ENCODE peak calls at places on chromosomes 7 and 10, in seven cellular contexts. One of them, this sample, is unnamed.

GRCh38 chr10:71078454-71079145 is 133.8 kb upstream of the UNC5B start:
- DNase-seq in neuronal stem cell: no peak
- DNase-seq in HCT116: no peak
- DNase-seq in GM23338: no peak
- DNase-seq in PC-3: no peak
- DNase-seq in K562: no peak
- DNase-seq in fibroblast of lung: no peak
- DNase-seq in this sample: no peak

GRCh38 chr7:140966561-140967234 is 42.0 kb upstream of the BRAF start:
- DNase-seq in GM23338: peak
- DNase-seq in neuronal stem cell: no peak
- DNase-seq in fibroblast of lung: no peak
- DNase-seq in HCT116: no peak
- DNase-seq in PC-3: no peak
- DNase-seq in K562: no peak
- DNase-seq in this sample: no peak

GRCh38 chr10:28375399-28376354 is 72.8 kb upstream of the MPP7 start:
- DNase-seq in fibroblast of lung: peak
- DNase-seq in GM23338: peak
- DNase-seq in neuronal stem cell: no peak
- DNase-seq in PC-3: peak
- DNase-seq in K562: no peak
- DNase-seq in HCT116: peak
- DNase-seq in this sample: no peak

GRCh38 chr7:32227746-32228145 is 157.5 kb upstream of the PDE1C start:
- DNase-seq in K562: no peak
- DNase-seq in GM23338: no peak
- DNase-seq in PC-3: no peak
- DNase-seq in fibroblast of lung: no peak
- DNase-seq in neuronal stem cell: no peak
- DNase-seq in HCT116: no peak
- DNase-seq in this sample: no peak

GRCh38 chr7:123655614-123656013 is at the start of gene LMOD2:
- DNase-seq in GM23338: no peak
- DNase-seq in PC-3: no peak
- DNase-seq in HCT116: no peak
- DNase-seq in K562: no peak
- DNase-seq in fibroblast of lung: no peak
- DNase-seq in neuronal stem cell: no peak
- DNase-seq in this sample: no peak

GRCh38 chr7:76234931-76235441 is 33.3 kb downstream of the SRRM3 start:
- DNase-seq in HCT116: peak
- DNase-seq in K562: peak
- DNase-seq in fibroblast of lung: peak
- DNase-seq in GM23338: peak
- DNase-seq in PC-3: peak
- DNase-seq in neuronal stem cell: peak
- DNase-seq in this sample: peak

GRCh38 chr10:93028881-93029280 is 31.7 kb upstream of the CYP26C1 start:
- DNase-seq in HCT116: peak
- DNase-seq in K562: no peak
- DNase-seq in fibroblast of lung: peak
- DNase-seq in GM23338: no peak
- DNase-seq in neuronal stem cell: no peak
- DNase-seq in PC-3: peak
- DNase-seq in this sample: no peak

GRCh38 chr10:14740684-14741247 is 33.9 kb downstream of the FAM107B start:
- DNase-seq in PC-3: no peak
- DNase-seq in GM23338: no peak
- DNase-seq in neuronal stem cell: no peak
- DNase-seq in HCT116: no peak
- DNase-seq in K562: no peak
- DNase-seq in fibroblast of lung: no peak
- DNase-seq in this sample: peak

GRCh38 chr10:104318810-104319684 is 19.2 kb downstream of the ITPRIP start:
- DNase-seq in PC-3: no peak
- DNase-seq in HCT116: no peak
- DNase-seq in neuronal stem cell: no peak
- DNase-seq in fibroblast of lung: peak
- DNase-seq in GM23338: no peak
- DNase-seq in K562: no peak
- DNase-seq in this sample: no peak

GRCh38 chr7:31772211-31772610 is 85.2 kb downstream of the PPP1R17 start:
- DNase-seq in K562: no peak
- DNase-seq in HCT116: no peak
- DNase-seq in GM23338: no peak
- DNase-seq in PC-3: no peak
- DNase-seq in neuronal stem cell: no peak
- DNase-seq in fibroblast of lung: no peak
- DNase-seq in this sample: no peak

GRCh38 chr7:123352957-123353356 is 153.2 kb upstream of the SLC13A1 start:
- DNase-seq in PC-3: peak
- DNase-seq in K562: no peak
- DNase-seq in neuronal stem cell: no peak
- DNase-seq in HCT116: no peak
- DNase-seq in fibroblast of lung: peak
- DNase-seq in GM23338: no peak
- DNase-seq in this sample: no peak

GRCh38 chr10:100304414-100304813 is 17.9 kb upstream of the BLOC1S2 start:
- DNase-seq in PC-3: no peak
- DNase-seq in fibroblast of lung: no peak
- DNase-seq in HCT116: no peak
- DNase-seq in neuronal stem cell: no peak
- DNase-seq in GM23338: no peak
- DNase-seq in K562: no peak
- DNase-seq in this sample: no peak

GRCh38 chr10:27369832-27370231 is 129.2 kb upstream of the ACBD5 start:
- DNase-seq in HCT116: no peak
- DNase-seq in GM23338: peak
- DNase-seq in PC-3: peak
- DNase-seq in K562: no peak
- DNase-seq in neuronal stem cell: no peak
- DNase-seq in fibroblast of lung: peak
- DNase-seq in this sample: peak

GRCh38 chr10:114500643-114501042 is 96.3 kb upstream of the AFAP1L2 start:
- DNase-seq in HCT116: no peak
- DNase-seq in fibroblast of lung: no peak
- DNase-seq in GM23338: no peak
- DNase-seq in K562: no peak
- DNase-seq in neuronal stem cell: no peak
- DNase-seq in PC-3: no peak
- DNase-seq in this sample: no peak

GRCh38 chr7:112009081-112009480 is 197.1 kb downstream of the DOCK4 start:
- DNase-seq in neuronal stem cell: no peak
- DNase-seq in K562: no peak
- DNase-seq in PC-3: peak
- DNase-seq in fibroblast of lung: peak
- DNase-seq in HCT116: no peak
- DNase-seq in GM23338: no peak
- DNase-seq in this sample: no peak

GRCh38 chr7:74033372-74034311 is 5.7 kb downstream of the ELN start:
- DNase-seq in HCT116: no peak
- DNase-seq in PC-3: no peak
- DNase-seq in K562: peak
- DNase-seq in fibroblast of lung: peak
- DNase-seq in neuronal stem cell: no peak
- DNase-seq in GM23338: no peak
- DNase-seq in this sample: no peak

GRCh38 chr10:6070647-6071046 is 8.5 kb upstream of the IL2RA start:
- DNase-seq in PC-3: no peak
- DNase-seq in fibroblast of lung: no peak
- DNase-seq in HCT116: no peak
- DNase-seq in neuronal stem cell: no peak
- DNase-seq in GM23338: no peak
- DNase-seq in K562: no peak
- DNase-seq in this sample: no peak

GRCh38 chr10:124741281-124741921 is 2.8 kb downstream of the FAM53B start:
- DNase-seq in neuronal stem cell: peak
- DNase-seq in PC-3: peak
- DNase-seq in GM23338: peak
- DNase-seq in HCT116: peak
- DNase-seq in K562: peak
- DNase-seq in fibroblast of lung: peak
- DNase-seq in this sample: peak

GRCh38 chr10:14508725-14509124 is 178.0 kb upstream of the FRMD4A start:
- DNase-seq in HCT116: no peak
- DNase-seq in PC-3: no peak
- DNase-seq in fibroblast of lung: no peak
- DNase-seq in GM23338: no peak
- DNase-seq in K562: no peak
- DNase-seq in neuronal stem cell: no peak
- DNase-seq in this sample: no peak

GRCh38 chr7:157136372-157136771 is 2.4 kb upstream of the UBE3C start:
- DNase-seq in PC-3: peak
- DNase-seq in neuronal stem cell: no peak
- DNase-seq in HCT116: no peak
- DNase-seq in GM23338: peak
- DNase-seq in fibroblast of lung: peak
- DNase-seq in K562: no peak
- DNase-seq in this sample: peak

DNA sequence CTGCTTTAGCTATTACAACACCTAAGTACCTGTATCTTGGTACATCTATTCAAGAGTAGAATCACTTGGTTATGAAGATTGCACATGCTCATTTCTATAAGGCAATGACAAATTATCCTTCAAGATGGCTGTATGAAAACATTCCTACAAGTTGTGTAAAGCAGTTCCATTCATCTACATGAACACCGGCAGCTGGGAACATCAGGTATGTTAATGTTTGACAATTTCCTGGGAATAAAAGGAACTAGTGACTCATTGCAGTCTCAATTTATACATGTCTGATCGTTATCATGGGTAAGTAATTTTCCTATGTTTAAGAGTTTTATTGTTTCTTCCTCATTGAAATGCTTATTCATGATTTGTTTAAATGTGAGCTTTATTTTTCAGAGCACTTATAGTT is 203.2 kb upstream of the SEMA3E start:
- DNase-seq in fibroblast of lung: no peak
- DNase-seq in K562: no peak
- DNase-seq in PC-3: peak
- DNase-seq in HCT116: no peak
- DNase-seq in GM23338: no peak
- DNase-seq in neuronal stem cell: no peak
- DNase-seq in this sample: no peak
- H2AFZ ChIP-seq in fibroblast of lung: no peak
- H2AFZ ChIP-seq in K562: no peak
- H2AFZ ChIP-seq in PC-3: no peak
- H2AFZ ChIP-seq in HCT116: peak
- H2AFZ ChIP-seq in GM23338: no peak
- H2AFZ ChIP-seq in neuronal stem cell: no peak
- H2AFZ ChIP-seq in this sample: no peak

DNA sequence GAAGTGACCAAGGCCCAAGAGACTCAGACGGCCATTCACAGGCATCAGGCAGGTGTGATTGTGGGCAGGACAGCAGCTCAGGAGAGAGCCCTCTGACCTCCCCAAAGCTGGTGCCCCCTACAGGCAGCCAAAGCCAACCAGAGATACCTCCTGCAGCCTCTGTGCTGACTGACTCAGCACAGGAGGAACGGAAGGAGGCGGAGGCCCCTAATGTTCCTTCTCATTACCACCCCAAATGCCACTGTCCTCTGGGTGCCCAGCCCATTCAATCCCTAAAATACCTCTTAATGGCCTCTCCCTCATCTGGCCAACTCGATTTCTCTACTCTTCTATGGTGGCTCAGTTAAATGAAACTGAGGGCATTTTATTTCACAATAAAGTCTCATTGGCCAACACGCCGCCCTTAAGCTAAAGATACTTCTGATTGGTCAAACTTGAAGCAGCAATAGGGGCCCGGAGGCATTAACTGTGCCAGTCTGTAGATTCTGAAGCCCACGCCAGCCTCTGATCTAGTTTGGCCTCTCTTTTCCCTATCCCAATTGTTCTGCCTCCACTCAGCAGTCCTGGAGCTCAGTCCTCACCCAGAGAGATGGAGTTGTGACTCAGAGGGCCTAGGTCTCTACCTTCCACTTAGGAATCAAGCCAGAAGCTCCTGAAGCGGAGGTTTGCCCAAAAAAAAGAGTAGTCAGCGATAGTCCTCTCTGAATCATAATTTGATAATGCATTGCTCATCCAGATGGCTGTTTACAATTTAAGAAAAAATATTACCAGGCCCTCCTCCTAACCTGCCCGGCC is 1.2 kb downstream of the CYREN start:
- DNase-seq in K562: peak
- DNase-seq in neuronal stem cell: peak
- DNase-seq in GM23338: peak
- DNase-seq in fibroblast of lung: no peak
- DNase-seq in HCT116: peak
- DNase-seq in PC-3: peak
- DNase-seq in this sample: peak
- H2AFZ ChIP-seq in K562: peak
- H2AFZ ChIP-seq in neuronal stem cell: peak
- H2AFZ ChIP-seq in GM23338: no peak
- H2AFZ ChIP-seq in fibroblast of lung: no peak
- H2AFZ ChIP-seq in HCT116: no peak
- H2AFZ ChIP-seq in PC-3: peak
- H2AFZ ChIP-seq in this sample: no peak

GRCh38 chr10:121262774-121263406 is 335.4 kb downstream of the FGFR2 start:
- DNase-seq in neuronal stem cell: no peak
- DNase-seq in K562: no peak
- DNase-seq in HCT116: no peak
- DNase-seq in fibroblast of lung: no peak
- DNase-seq in PC-3: no peak
- DNase-seq in GM23338: no peak
- DNase-seq in this sample: no peak
- H2AFZ ChIP-seq in neuronal stem cell: no peak
- H2AFZ ChIP-seq in K562: no peak
- H2AFZ ChIP-seq in HCT116: no peak
- H2AFZ ChIP-seq in fibroblast of lung: no peak
- H2AFZ ChIP-seq in PC-3: no peak
- H2AFZ ChIP-seq in GM23338: no peak
- H2AFZ ChIP-seq in this sample: no peak

GRCh38 chr7:130829415-130829814 is 95.4 kb upstream of the KLF14 start:
- DNase-seq in fibroblast of lung: no peak
- DNase-seq in neuronal stem cell: no peak
- DNase-seq in PC-3: no peak
- DNase-seq in HCT116: no peak
- DNase-seq in GM23338: no peak
- DNase-seq in K562: no peak
- DNase-seq in this sample: no peak

GRCh38 chr7:130831322-130831721 is 97.3 kb upstream of the KLF14 start:
- DNase-seq in GM23338: no peak
- DNase-seq in K562: no peak
- DNase-seq in HCT116: no peak
- DNase-seq in PC-3: no peak
- DNase-seq in neuronal stem cell: no peak
- DNase-seq in fibroblast of lung: no peak
- DNase-seq in this sample: no peak

DNA sequence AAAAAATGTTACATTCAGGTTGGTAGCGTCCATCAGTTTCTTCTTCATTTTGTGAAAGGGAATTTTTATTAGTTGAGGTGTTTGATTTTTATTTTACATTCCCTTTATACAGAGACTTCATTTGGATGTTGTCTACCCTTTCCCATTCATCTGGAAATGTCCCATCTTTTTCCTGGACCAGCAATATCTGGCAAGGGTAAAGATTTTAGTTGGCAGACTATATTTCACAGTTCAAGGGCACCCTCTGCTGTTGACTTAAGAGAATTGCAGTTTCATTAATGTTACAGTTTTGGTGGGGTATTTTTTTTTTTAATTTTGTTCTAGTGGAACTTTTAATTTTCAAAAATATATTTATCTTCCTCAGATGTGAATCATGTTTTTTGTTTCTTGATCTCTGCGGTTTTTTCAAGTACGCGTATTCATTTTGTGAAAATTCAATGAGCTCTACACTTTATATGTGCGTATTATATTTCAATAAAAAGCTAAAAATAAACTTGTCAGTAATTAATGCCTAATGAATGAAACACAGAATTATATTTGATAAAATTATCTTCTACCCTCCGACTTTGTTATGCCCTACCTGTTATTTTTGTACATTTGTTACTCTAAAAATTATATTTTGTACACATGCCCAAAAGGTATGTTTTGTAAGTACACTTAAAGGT is 97.9 kb upstream of the KLF14 start:
- DNase-seq in fibroblast of lung: peak
- DNase-seq in K562: peak
- DNase-seq in neuronal stem cell: peak
- DNase-seq in PC-3: peak
- DNase-seq in GM23338: peak
- DNase-seq in HCT116: peak
- DNase-seq in this sample: peak
- H2AFZ ChIP-seq in fibroblast of lung: no peak
- H2AFZ ChIP-seq in K562: no peak
- H2AFZ ChIP-seq in neuronal stem cell: no peak
- H2AFZ ChIP-seq in PC-3: peak
- H2AFZ ChIP-seq in GM23338: no peak
- H2AFZ ChIP-seq in HCT116: peak
- H2AFZ ChIP-seq in this sample: no peak

This sample was measured in Karpas-422.